ENCODE peak calls at places on chromosome 19, in seven cellular contexts. G is smooth muscle cell of the brain vasculature; C is activated gamma-delta T cell treated with anti-CD3 and anti-CD28 coated beads, Interleukin-2, amount 50 U/mL, for 16 hours; D is AG10803; H is fibroblast of the aortic adventitia; U is stimulated activated naive CD4-positive, alpha-beta T cell treated with Interleukin-2 at 50 U/mL for 16 hours; O is G401. E is an unnamed sample.

GRCh38 chr19:14333101-14333871 is 48.0 kb upstream of the ADGRE5 start:
- DNase-seq in C (no peak), G (no peak), U (no peak), D (no peak), O (no peak), H (peak; percentile 18), E (peak; percentile 23)

GRCh38 chr19:41089955-41090354 is 1.7 kb downstream of the CYP2A13 start:
- DNase-seq in H (no peak), U (no peak), D (no peak), C (no peak), O (no peak), G (no peak), E (no peak)

GRCh38 chr19:54233941-54234340 is 8.6 kb downstream of the LILRA6 start:
- DNase-seq in H (no peak), C (no peak), O (no peak), U (no peak), G (no peak), D (no peak), E (no peak)

GRCh38 chr19:35247526-35248309 is 1.1 kb upstream of the LSR start:
- DNase-seq in H (no peak), O (peak; percentile 46), C (no peak), U (peak; percentile 61), G (no peak), D (no peak), E (no peak)

GRCh38 chr19:54620464-54620863 is 9.8 kb upstream of the LILRB1 start:
- DNase-seq in C (no peak), G (no peak), O (no peak), U (no peak), H (no peak), D (no peak), E (no peak)

GRCh38 chr19:33666196-33666595 is 44.4 kb downstream of the CHST8 start:
- DNase-seq in O (no peak), U (no peak), H (no peak), D (no peak), G (no peak), C (no peak), E (no peak)

GRCh38 chr19:2229103-2230028 is 6.8 kb downstream of the PLEKHJ1 start:
- DNase-seq in D (no peak), H (no peak), U (no peak), C (no peak), O (no peak), G (no peak), E (no peak)

GRCh38 chr19:16670291-16670690 is 9.4 kb downstream of the TMEM38A start:
- DNase-seq in U (no peak), G (no peak), C (no peak), H (no peak), O (no peak), D (no peak), E (no peak)

GRCh38 chr19:33514885-33515485 is 6.6 kb downstream of the PEPD start:
- DNase-seq in G (no peak), D (peak; percentile 51), U (no peak), H (no peak), O (no peak), C (no peak), E (peak; percentile 28)

GRCh38 chr19:10069046-10069445 is 17.1 kb upstream of the SHFL start:
- DNase-seq in O (no peak), D (no peak), C (no peak), U (no peak), G (no peak), H (no peak), E (no peak)

GRCh38 chr19:48502720-48503018 is 9.0 kb downstream of the LMTK3 start:
- DNase-seq in G (no peak), O (no peak), C (no peak), D (no peak), H (no peak), U (no peak), E (no peak)

GRCh38 chr19:14412436-14413071 is 6.6 kb downstream of the DDX39A start:
- DNase-seq in U (no peak), C (no peak), O (no peak), D (no peak), G (no peak), H (no peak), E (no peak)

GRCh38 chr19:56718231-56718630 is 46.7 kb upstream of the ZNF835 start:
- DNase-seq in G (no peak), C (no peak), D (no peak), H (no peak), O (no peak), U (no peak), E (no peak)

GRCh38 chr19:46225558-46226004 is 4.0 kb upstream of the IGFL1 start:
- DNase-seq in H (peak; percentile 42), G (no peak), U (no peak), D (peak; percentile 34), O (no peak), C (no peak), E (peak; percentile 30)

GRCh38 chr19:48836089-48837017 is at the start of gene HSD17B14:
- DNase-seq in C (no peak), H (peak; percentile 38), U (no peak), D (peak; percentile 43), O (peak; percentile 61), G (peak; percentile 44), E (peak; percentile 65)

GRCh38 chr19:8259142-8259921 is 48.8 kb downstream of the CD320 start:
- DNase-seq in G (no peak), C (no peak), D (no peak), H (no peak), O (no peak), U (no peak), E (no peak)

GRCh38 chr19:11887247-11887617 is 350 bp upstream of the ZNF69 start:
- DNase-seq in G (no peak), C (no peak), O (no peak), U (no peak), D (peak; percentile 16), H (no peak), E (no peak)

GRCh38 chr19:30135797-30136196 is 193.8 kb downstream of the URI1 start:
- DNase-seq in H (no peak), C (no peak), D (no peak), U (no peak), G (no peak), O (no peak), E (no peak)

GRCh38 chr19:41934849-41935374 is 6.7 kb upstream of the ERFL start:
- DNase-seq in U (peak; percentile 72), O (peak; percentile 61), H (peak; percentile 53), G (no peak), D (peak; percentile 42), C (peak; percentile 75), E (peak; percentile 58)

GRCh38 chr19:54125713-54126112 is 10.2 kb downstream of the PRPF31 start:
- DNase-seq in D (no peak), G (no peak), C (no peak), U (no peak), O (no peak), H (no peak), E (no peak)

GRCh38 chr19:45283443-45284033 is 32.5 kb downstream of the MARK4 start:
- DNase-seq in H (no peak), D (no peak), O (no peak), G (no peak), C (no peak), U (no peak), E (peak; percentile 52)

GRCh38 chr19:41299755-41300089 is 10.2 kb upstream of the CCDC97 start:
- DNase-seq in C (peak; percentile 42), G (peak; percentile 89), O (no peak), U (peak; percentile 31), H (peak; percentile 65), D (peak; percentile 71), E (peak; percentile 82)

GRCh38 chr19:43809762-43810696 is 7.8 kb upstream of the LYPD5 start:
- DNase-seq in C (no peak), D (peak; percentile 67), G (peak; percentile 15), H (peak; percentile 76), O (peak; percentile 60), U (no peak), E (peak; percentile 79)

GRCh38 chr19:1857648-1858326 is 5.6 kb downstream of the KLF16 start:
- DNase-seq in C (no peak), U (no peak), H (no peak), G (no peak), D (no peak), O (no peak), E (no peak)

GRCh38 chr19:44701228-44701627 is 2.3 kb downstream of the CEACAM16 start:
- DNase-seq in D (no peak), O (no peak), H (no peak), C (no peak), U (no peak), G (no peak), E (no peak)

GRCh38 chr19:1942078-1942933 is 1.3 kb downstream of the CSNK1G2 start:
- DNase-seq in U (peak; percentile 69), D (peak; percentile 59), H (peak; percentile 57), O (peak; percentile 59), C (peak; percentile 67), G (no peak), E (peak; percentile 72)

GRCh38 chr19:3342246-3342645 is 24.1 kb upstream of the NFIC start:
- DNase-seq in H (no peak), D (no peak), O (no peak), C (no peak), U (no peak), G (no peak), E (no peak)

GRCh38 chr19:50705422-50706019 is 14.1 kb downstream of the SHANK1 start:
- DNase-seq in G (peak; percentile 15), U (no peak), O (peak; percentile 73), D (peak; percentile 67), C (no peak), H (peak; percentile 66), E (peak; percentile 78)

GRCh38 chr19:42121036-42121621 is 11.1 kb downstream of the POU2F2 start:
- DNase-seq in U (no peak), D (no peak), G (no peak), C (no peak), H (no peak), O (no peak), E (no peak)

GRCh38 chr19:29393915-29394460 is 131.8 kb upstream of the VSTM2B start:
- DNase-seq in O (no peak), U (no peak), G (no peak), H (no peak), C (no peak), D (no peak), E (no peak)

GRCh38 chr19:13163609-13164364 is 13.6 kb downstream of the IER2 start:
- DNase-seq in H (peak; percentile 81), O (peak; percentile 57), U (peak; percentile 48), G (no peak), D (peak; percentile 91), C (no peak), E (peak; percentile 95)

GRCh38 chr19:16532440-16533273 is 9.6 kb downstream of the CHERP start:
- DNase-seq in C (no peak), H (no peak), G (no peak), D (no peak), O (no peak), U (no peak), E (no peak)

E was measured in cardiac fibroblast.